ENCODE peak calls at places on chromosomes 1 and 21, in seven cellular contexts. V is H9; S is caudate nucleus; L is fibroblast of lung; A is Peyer's patch; Z is CD8-positive, alpha-beta memory T cell; U is GDM1. R is an unnamed sample.

GRCh38 chr21:33761104-33762036 is 119.1 kb downstream of the ITSN1 start:
- DNase-seq in V (no peak), S (peak), L (peak), A (no peak), Z (no peak), U (peak), R (no peak)

GRCh38 chr1:26190373-26190987 is at the start of gene CATSPER4:
- DNase-seq in V (peak), S (no peak), L (no peak), A (no peak), Z (no peak), U (no peak), R (no peak)

GRCh38 chr1:44405041-44405803 is at the start of gene RNF220:
- DNase-seq in V (peak), S (no peak), L (peak), A (peak), Z (peak), U (peak), R (no peak)

GRCh38 chr1:170225735-170226524 is 80.2 kb downstream of the NTMT2 start:
- DNase-seq in V (no peak), S (no peak), L (no peak), A (no peak), Z (no peak), U (no peak), R (no peak)

GRCh38 chr1:30725450-30726095 is 2.2 kb upstream of the MATN1 start:
- DNase-seq in V (no peak), S (no peak), L (no peak), A (no peak), Z (no peak), U (no peak), R (no peak)

GRCh38 chr1:9835758-9836631 is 12.2 kb upstream of the CLSTN1 start:
- DNase-seq in V (peak), S (peak), L (peak), A (peak), Z (no peak), U (no peak), R (peak)

GRCh38 chr1:65958561-65959350 is 166.1 kb downstream of the PDE4B start:
- DNase-seq in V (no peak), S (peak), L (peak), A (no peak), Z (peak), U (no peak), R (no peak)

GRCh38 chr1:166944186-166944967 is 31.0 kb downstream of the ILDR2 start:
- DNase-seq in V (no peak), S (no peak), L (no peak), A (no peak), Z (no peak), U (peak), R (no peak)

GRCh38 chr1:21573971-21574458 is 64.8 kb downstream of the ALPL start:
- DNase-seq in V (peak), S (peak), L (peak), A (peak), Z (no peak), U (peak), R (no peak)

GRCh38 chr1:89736937-89737733 is 83.7 kb upstream of the LRRC8D start:
- DNase-seq in V (no peak), S (no peak), L (peak), A (no peak), Z (no peak), U (no peak), R (no peak)

GRCh38 chr1:43671626-43672330 is 21.8 kb downstream of the KDM4A start:
- DNase-seq in V (no peak), S (no peak), L (peak), A (no peak), Z (no peak), U (no peak), R (no peak)

GRCh38 chr21:16280731-16281130 is 550.9 kb downstream of the USP25 start:
- DNase-seq in V (no peak), S (no peak), L (peak), A (no peak), Z (no peak), U (no peak), R (no peak)

GRCh38 chr1:54474500-54475235 is 68.5 kb upstream of the SSBP3 start:
- DNase-seq in V (peak), S (peak), L (no peak), A (peak), Z (peak), U (no peak), R (no peak)

GRCh38 chr1:15991427-15992186 is 12.4 kb upstream of the SRARP start:
- DNase-seq in V (no peak), S (no peak), L (no peak), A (peak), Z (no peak), U (no peak), R (no peak)

GRCh38 chr21:24076179-24076578 is 1531.1 kb downstream of the MRPL39 start:
- DNase-seq in V (no peak), S (no peak), L (peak), A (no peak), Z (no peak), U (no peak), R (no peak)

GRCh38 chr1:119253366-119253765 is 112.9 kb upstream of the WARS2 start:
- DNase-seq in V (no peak), S (no peak), L (peak), A (no peak), Z (no peak), U (no peak), R (no peak)

GRCh38 chr1:98005326-98006010 is 84.6 kb upstream of the DPYD start:
- DNase-seq in V (no peak), S (no peak), L (no peak), A (no peak), Z (no peak), U (no peak), R (no peak)

GRCh38 chr1:163163861-163164582 is 38.7 kb downstream of the RGS5 start:
- DNase-seq in V (no peak), S (no peak), L (peak), A (no peak), Z (no peak), U (no peak), R (no peak)

GRCh38 chr1:107926436-107927080 is 38.4 kb downstream of the VAV3 start:
- DNase-seq in V (no peak), S (no peak), L (no peak), A (no peak), Z (no peak), U (no peak), R (no peak)

GRCh38 chr1:234716907-234717375 is 107.0 kb upstream of the IRF2BP2 start:
- DNase-seq in V (no peak), S (no peak), L (peak), A (no peak), Z (no peak), U (no peak), R (peak)

GRCh38 chr1:920506-920905 is 3.2 kb upstream of the SAMD11 start:
- DNase-seq in V (no peak), S (no peak), L (no peak), A (no peak), Z (no peak), U (no peak), R (no peak)

GRCh38 chr1:108502138-108502537 is 52.0 kb downstream of the NBPF6 start:
- DNase-seq in V (no peak), S (no peak), L (no peak), A (no peak), Z (no peak), U (no peak), R (no peak)

GRCh38 chr21:46066843-46067331 is 31.0 kb upstream of the COL6A2 start:
- DNase-seq in V (peak), S (no peak), L (peak), A (peak), Z (no peak), U (no peak), R (no peak)

GRCh38 chr1:8941906-8942305 is 3.8 kb upstream of the CA6 start:
- DNase-seq in V (no peak), S (no peak), L (peak), A (no peak), Z (no peak), U (no peak), R (no peak)

GRCh38 chr1:157596384-157596783 is 1.5 kb downstream of the FCRL4 start:
- DNase-seq in V (no peak), S (no peak), L (no peak), A (no peak), Z (no peak), U (no peak), R (no peak)

GRCh38 chr1:210438928-210439841 is 110.5 kb downstream of the HHAT start:
- DNase-seq in V (no peak), S (no peak), L (peak), A (no peak), Z (no peak), U (no peak), R (no peak)

GRCh38 chr1:41658444-41659158 is 174.1 kb upstream of the EDN2 start:
- DNase-seq in V (no peak), S (no peak), L (no peak), A (peak), Z (no peak), U (peak), R (peak)

GRCh38 chr1:70033266-70033873 is 172.0 kb downstream of the LRRC40 start:
- DNase-seq in V (no peak), S (no peak), L (no peak), A (no peak), Z (no peak), U (no peak), R (no peak)

GRCh38 chr1:75092141-75092540 is 42.0 kb upstream of the LHX8 start:
- DNase-seq in V (peak), S (no peak), L (no peak), A (peak), Z (no peak), U (no peak), R (no peak)

GRCh38 chr1:207822602-207823451 is 71.0 kb downstream of the CD46 start:
- DNase-seq in V (peak), S (peak), L (peak), A (peak), Z (no peak), U (no peak), R (no peak)

GRCh38 chr1:8194481-8195227 is 123.3 kb upstream of the SLC45A1 start:
- DNase-seq in V (no peak), S (no peak), L (peak), A (no peak), Z (no peak), U (no peak), R (no peak)

GRCh38 chr1:224684920-224685547 is 68.9 kb downstream of the CNIH3 start:
- DNase-seq in V (no peak), S (no peak), L (peak), A (no peak), Z (no peak), U (no peak), R (no peak)